ENCODE peak calls at places on chromosomes 12 and 14, in seven cellular contexts. F is neural progenitor cell, J is sciatic nerve, V is EL, T is fibroblast of pulmonary artery, H is C1 segment of cervical spinal cord, R is GM13977. W is an unnamed sample.

GRCh38 chr12:802242-802995 is 50.0 kb downstream of the WNK1 start:
- DNase-seq in R (no peak), H (no peak), T (peak), F (no peak), J (no peak), V (no peak), W (no peak)

GRCh38 chr14:77100961-77101360 is 2.9 kb downstream of the CIPC start:
- DNase-seq in J (no peak), T (no peak), V (peak), F (no peak), H (no peak), R (no peak), W (no peak)

GRCh38 chr12:34400423-34400881 is 378.2 kb downstream of the ALG10 start:
- DNase-seq in F (no peak), J (peak), V (no peak), R (peak), T (no peak), H (no peak), W (no peak)

GRCh38 chr12:3304436-3305135 is 186.4 kb upstream of the PRMT8 start:
- DNase-seq in H (no peak), R (no peak), T (peak), V (peak), F (no peak), J (no peak), W (no peak)

GRCh38 chr14:35814371-35815005 is 5.4 kb upstream of the RALGAPA1 start:
- DNase-seq in T (peak), R (peak), J (peak), H (no peak), V (peak), F (peak), W (peak)

GRCh38 chr12:28033538-28033915 is 61.0 kb upstream of the PTHLH start:
- DNase-seq in F (no peak), T (no peak), R (no peak), V (peak), H (no peak), J (no peak), W (no peak)

GRCh38 chr12:32440120-32440865 is 40.9 kb downstream of the FGD4 start:
- DNase-seq in F (no peak), V (no peak), J (no peak), H (no peak), R (no peak), T (no peak), W (no peak)

GRCh38 chr12:109768901-109769670 is 55.5 kb downstream of the FAM222A start:
- DNase-seq in H (no peak), T (no peak), J (peak), F (no peak), R (no peak), V (no peak), W (no peak)

GRCh38 chr12:105729931-105730330 is 399.4 kb downstream of the C12orf75 start:
- DNase-seq in F (no peak), R (no peak), V (no peak), J (no peak), T (no peak), H (no peak), W (no peak)

GRCh38 chr12:51905507-51906438 is 1.5 kb upstream of the ACVRL1 start:
- DNase-seq in J (peak), R (no peak), H (no peak), T (peak), F (no peak), V (peak), W (no peak)

GRCh38 chr14:99360774-99361595 is 89.0 kb upstream of the BCL11B start:
- DNase-seq in J (no peak), F (no peak), R (no peak), T (no peak), V (no peak), H (no peak), W (no peak)

GRCh38 chr12:57893460-57894353 is 47.2 kb upstream of the CTDSP2 start:
- DNase-seq in V (peak), H (peak), T (peak), R (no peak), J (peak), F (peak), W (no peak)

GRCh38 chr12:93751864-93752610 is 74.9 kb downstream of the CRADD start:
- DNase-seq in R (no peak), T (peak), H (no peak), F (no peak), J (no peak), V (peak), W (no peak)

GRCh38 chr14:72851660-72852059 is 42.2 kb downstream of the DPF3 start:
- DNase-seq in J (no peak), F (no peak), H (peak), V (no peak), R (no peak), T (no peak), W (no peak)

GRCh38 chr14:80385340-80385739 is 174.0 kb upstream of the DIO2 start:
- DNase-seq in T (no peak), F (peak), V (no peak), R (no peak), J (no peak), H (no peak), W (no peak)

GRCh38 chr12:47785036-47785886 is 12.2 kb downstream of the SLC48A1 start:
- DNase-seq in H (peak), T (no peak), J (peak), V (no peak), F (no peak), R (no peak), W (no peak)

GRCh38 chr14:57866199-57866755 is 385 bp upstream of the SLC35F4 start:
- DNase-seq in V (no peak), F (peak), R (no peak), J (no peak), T (no peak), H (peak), W (no peak)

GRCh38 chr12:4355843-4356327 is 23.6 kb downstream of the FGF23 start:
- DNase-seq in V (peak), T (peak), R (no peak), J (no peak), F (peak), H (no peak), W (peak)

GRCh38 chr12:124395284-124395752 is 100.4 kb downstream of the RFLNA start:
- DNase-seq in T (no peak), J (no peak), R (no peak), H (peak), F (no peak), V (peak), W (no peak)

GRCh38 chr12:50017047-50017446 is 8.2 kb downstream of the RACGAP1 start:
- DNase-seq in F (no peak), T (peak), V (peak), H (no peak), J (peak), R (no peak), W (no peak)

GRCh38 chr14:71650187-71650586 is 282.0 kb upstream of the RGS6 start:
- DNase-seq in H (no peak), F (no peak), V (no peak), T (no peak), J (no peak), R (no peak), W (no peak)

GRCh38 chr14:35399083-35399807 is 5.3 kb downstream of the NFKBIA start:
- DNase-seq in T (peak), V (no peak), J (no peak), F (no peak), H (no peak), R (no peak), W (peak)

GRCh38 chr12:58425481-58426392 is 484.4 kb downstream of the ATP23 start:
- DNase-seq in J (no peak), H (no peak), F (peak), V (peak), R (peak), T (peak), W (no peak)